ENCODE peak calls at places on chromosomes 12 and 14, in six cellular contexts. I, A, B, J, W and M are unnamed samples.
A peak's percentile ranks its signal among the peaks of the same experiment; 100 is the strongest.

GRCh38 chr12:19282133-19282532 is 152.6 kb downstream of the PLEKHA5 start:
- DNase-seq in I (no peak), A (no peak), B (no peak), J (no peak), W (no peak), M (no peak)

GRCh38 chr12:2264622-2265306 is 212.0 kb downstream of the CACNA1C start:
- DNase-seq in I (peak; percentile 98), A (peak; percentile 97), B (no peak), J (no peak), W (peak; percentile 37), M (no peak)

GRCh38 chr12:68440068-68440581 is 108.0 kb upstream of the MDM1 start:
- DNase-seq in I (peak; percentile 68), A (peak; percentile 65), B (no peak), J (peak; percentile 28), W (peak; percentile 69), M (peak; percentile 48)

GRCh38 chr14:74917200-74917543 is 5.9 kb downstream of the RPS6KL1 start:
- DNase-seq in I (no peak), A (no peak), B (no peak), J (no peak), W (no peak), M (no peak)

GRCh38 chr14:87992349-87992719 is 648 bp downstream of the GALC start:
- DNase-seq in I (no peak), A (peak; percentile 66), B (no peak), J (no peak), W (peak; percentile 2), M (no peak)

GRCh38 chr12:2613674-2614073 is 181.1 kb upstream of the FKBP4 start:
- DNase-seq in I (peak; percentile 97), A (peak; percentile 99), B (no peak), J (peak; percentile 9), W (peak; percentile 94), M (no peak)

GRCh38 chr14:82528011-82528410 is 994.4 kb upstream of the SEL1L start:
- DNase-seq in I (no peak), A (no peak), B (no peak), J (no peak), W (no peak), M (no peak)

GRCh38 chr12:131098178-131098981 is 144.7 kb downstream of the ADGRD1 start:
- DNase-seq in I (no peak), A (no peak), B (no peak), J (no peak), W (no peak), M (no peak)

DNA sequence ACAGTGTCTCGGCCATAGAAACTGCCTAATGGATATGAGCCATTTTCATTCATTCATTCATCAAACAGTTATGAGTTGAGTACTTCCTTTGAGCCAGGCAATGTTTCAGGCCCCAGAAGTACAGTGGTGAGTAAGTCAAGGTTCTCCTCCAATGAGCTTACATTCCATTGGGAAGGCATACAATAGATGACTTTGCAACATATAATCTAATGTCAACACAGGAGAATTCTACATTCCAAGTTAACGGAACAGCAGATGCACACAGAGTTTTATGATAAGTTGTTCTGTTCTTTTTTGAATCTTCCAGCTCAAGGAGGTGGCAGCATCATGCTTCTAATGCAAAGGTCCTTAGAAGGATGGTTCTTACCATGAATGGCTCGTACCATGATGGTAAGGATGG is 3.2 kb upstream of the RFC5 start:
- DNase-seq in I (no peak), A (no peak), B (no peak), J (no peak), W (no peak), M (no peak)
- H2AFZ ChIP-seq in I (no peak overlapping the region), A (no peak overlapping the region), B (no peak overlapping the region), J (no peak overlapping the region), W (no peak overlapping the region), M (no peak overlapping the region)

DNA sequence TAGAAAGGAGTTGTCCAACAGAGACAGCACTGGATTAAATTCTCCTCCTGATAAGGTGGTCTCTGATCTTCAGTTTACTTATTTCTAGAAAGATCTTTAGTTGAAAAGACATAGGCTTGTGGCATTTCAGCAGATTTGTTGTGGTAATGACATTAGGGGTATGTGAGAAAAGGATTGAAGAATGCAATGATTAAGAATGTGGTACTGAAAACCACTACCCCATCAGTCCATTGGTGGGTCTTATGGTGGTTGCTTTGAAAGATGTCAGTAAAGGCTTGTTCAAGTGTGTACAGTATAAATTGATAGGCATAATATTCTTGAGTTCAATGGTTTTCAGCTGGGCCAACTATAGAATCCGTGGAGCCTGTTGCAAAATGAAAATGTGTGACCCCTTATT is 10.8 kb downstream of the PPFIBP1 start:
- DNase-seq in I (peak; percentile 39), A (no peak), B (no peak), J (no peak), W (no peak), M (no peak)
- H3K79me2 ChIP-seq in I (peaks cover 100% of the 10 kb centered on the region), A (peaks cover 100% of the 10 kb centered on the region), B (no peaks in the 10 kb centered on the region), J (peaks cover 99% of the 10 kb centered on the region), W (peaks cover 99% of the 10 kb centered on the region), M (peaks cover 32% of the 10 kb centered on the region)

DNA sequence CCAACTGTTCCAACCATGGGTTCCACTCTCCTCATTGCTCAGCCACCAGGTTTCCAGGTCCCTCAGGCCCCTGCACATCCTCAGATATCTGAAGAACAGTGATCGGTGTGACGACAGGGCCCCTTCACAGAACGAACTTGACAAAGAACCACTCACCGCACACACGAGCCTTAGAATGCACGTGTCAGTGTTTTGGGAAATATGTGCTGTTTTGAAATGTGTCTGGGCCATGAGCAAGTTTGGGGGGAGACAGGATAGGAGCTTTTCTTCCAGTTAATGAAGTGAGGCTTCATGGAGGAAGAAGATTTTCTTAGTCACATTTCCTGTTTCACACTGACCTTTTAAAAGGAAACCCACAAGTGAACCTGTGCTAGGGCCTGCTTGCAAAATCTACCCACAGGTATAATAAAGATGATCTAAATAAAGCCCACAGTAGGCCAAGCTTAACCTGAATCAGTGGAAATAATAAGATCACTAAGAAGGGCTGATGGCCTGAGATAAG is 58.6 kb downstream of the ZFP36L1 start:
- DNase-seq in I (peak; percentile 22), A (no peak), B (peak; percentile 49), J (no peak), W (peak; percentile 21), M (no peak)
- TF ChIP-seq EZH2 in I (no peak), A (no peak), B (no peak), J (no peak), W (no peak), M (no peak)

GRCh38 chr14:77918448-77918847 is 118.5 kb downstream of the ADCK1 start:
- DNase-seq in I (no peak), A (no peak), B (no peak), J (no peak), W (no peak), M (no peak)

GRCh38 chr14:77917802-77918201 is 117.9 kb downstream of the ADCK1 start:
- DNase-seq in I (no peak), A (no peak), B (no peak), J (no peak), W (no peak), M (no peak)

GRCh38 chr14:77912754-77913556 is 113.0 kb downstream of the ADCK1 start:
- DNase-seq in I (no peak), A (no peak), B (no peak), J (no peak), W (no peak), M (no peak)

GRCh38 chr14:77910506-77910905 is 110.6 kb downstream of the ADCK1 start:
- DNase-seq in I (no peak), A (no peak), B (no peak), J (no peak), W (no peak), M (no peak)

GRCh38 chr14:77914073-77914721 is 114.3 kb downstream of the ADCK1 start:
- DNase-seq in I (no peak), A (no peak), B (no peak), J (no peak), W (no peak), M (no peak)
- H2AFZ ChIP-seq in I (no peak overlapping the region), A (no peak overlapping the region), B (no peak overlapping the region), J (no peak overlapping the region), W (no peak overlapping the region), M (no peak overlapping the region)